ENCODE peak calls at places on chromosomes 12 and 14, in five cellular contexts. H is tibial artery; L is adipocyte; V is CD4-positive, alpha-beta memory T cell; X is right atrium auricular region. G is an unnamed sample.

GRCh38 chr12:65675141-65675621 is 149.1 kb upstream of the HMGA2 start:
- DNase-seq in H (no peak), L (peak; percentile 26), V (no peak), X (no peak), G (no peak)

GRCh38 chr14:51677276-51677675 is 25.6 kb downstream of the FRMD6 start:
- DNase-seq in H (no peak), L (peak; percentile 89), V (no peak), X (no peak), G (no peak)

GRCh38 chr12:121915841-121916321 is 2.5 kb upstream of the CFAP251 start:
- DNase-seq in H (no peak), L (no peak), V (no peak), X (no peak), G (no peak)

GRCh38 chr14:104431929-104432541 is 147.5 kb upstream of the C14orf180 start:
- DNase-seq in H (no peak), L (no peak), V (no peak), X (peak; percentile 21), G (no peak)

GRCh38 chr14:99166506-99166905 is 105.5 kb downstream of the BCL11B start:
- DNase-seq in H (no peak), L (no peak), V (no peak), X (no peak), G (no peak)

GRCh38 chr14:46902837-46903236 is 251.3 kb upstream of the RPL10L start:
- DNase-seq in H (no peak), L (no peak), V (no peak), X (no peak), G (no peak)

GRCh38 chr12:38258411-38258810 is 58.2 kb upstream of the ALG10B start:
- DNase-seq in H (no peak), L (no peak), V (no peak), X (no peak), G (no peak)

GRCh38 chr14:65415613-65416012 is 3.1 kb downstream of the FUT8 start:
- DNase-seq in H (no peak), L (no peak), V (no peak), X (no peak), G (no peak)

GRCh38 chr12:124125472-124125871 is 152.5 kb downstream of the ZNF664 start:
- DNase-seq in H (no peak), L (no peak), V (no peak), X (no peak), G (no peak)

GRCh38 chr12:66241061-66242043 is 52.3 kb downstream of the IRAK3 start:
- DNase-seq in H (no peak), L (peak; percentile 88), V (no peak), X (no peak), G (no peak)

GRCh38 chr14:68633131-68633991 is 159.5 kb downstream of the ZFP36L1 start:
- DNase-seq in H (peak; percentile 62), L (no peak), V (no peak), X (no peak), G (no peak)

GRCh38 chr12:51850081-51850932 is 1.8 kb upstream of the FIGNL2 start:
- DNase-seq in H (no peak), L (no peak), V (no peak), X (no peak), G (no peak)

GRCh38 chr12:124764451-124764850 is 99.2 kb downstream of the SCARB1 start:
- DNase-seq in H (no peak), L (peak; percentile 83), V (no peak), X (no peak), G (no peak)

GRCh38 chr12:132873724-132874123 is 13.7 kb downstream of the CHFR start:
- DNase-seq in H (no peak), L (no peak), V (no peak), X (no peak), G (no peak)

GRCh38 chr14:34018564-34019244 is 67.8 kb upstream of the EGLN3 start:
- DNase-seq in H (no peak), L (peak; percentile 8), V (no peak), X (peak; percentile 81), G (no peak)

GRCh38 chr14:105197274-105197673 is 16.2 kb upstream of the NUDT14 start:
- DNase-seq in H (no peak), L (peak; percentile 74), V (no peak), X (peak; percentile 71), G (no peak)

DNA sequence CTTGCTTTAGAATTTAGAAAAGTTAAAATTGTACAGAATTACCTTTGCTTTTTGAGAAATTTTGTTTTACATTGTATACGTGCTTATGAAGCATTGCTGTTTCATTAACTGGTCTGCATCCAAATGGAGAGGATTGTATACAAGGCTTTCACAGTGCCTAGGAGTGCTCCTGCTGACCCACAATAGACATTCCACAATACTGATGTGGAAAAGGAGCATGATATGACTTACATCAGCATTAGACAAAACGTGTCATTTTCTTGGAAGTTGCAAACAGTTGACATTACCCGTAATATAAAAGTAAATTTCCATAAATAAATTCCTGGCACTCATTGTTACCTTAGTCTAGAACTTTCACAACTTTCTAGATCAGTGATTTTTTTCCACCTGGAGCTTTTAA is 1.9 kb downstream of the PRKD1 start:
- DNase-seq in H (no peak), L (peak; percentile 36), V (no peak), X (no peak), G (no peak)
- H3K4me3 ChIP-seq in H (peak overlapping the region; percentile 64), L (peak overlapping the region; percentile 89), V (no peak overlapping the region), X (no peak overlapping the region), G (no peak overlapping the region)

GRCh38 chr12:117013726-117014125 is 85.5 kb downstream of the TESC start:
- DNase-seq in H (no peak), L (no peak), V (no peak), X (no peak), G (no peak)
- H3K9me3 ChIP-seq in H (peaks cover 12% of the 10 kb centered on the region), L (peaks cover 21% of the 10 kb centered on the region), V (peaks cover 4% of the 10 kb centered on the region), X (no peaks in the 10 kb centered on the region), G (peaks cover 11% of the 10 kb centered on the region)

GRCh38 chr14:54652188-54652889 is 85.4 kb downstream of the SAMD4A start:
- DNase-seq in H (peak; percentile 93), L (peak; percentile 98), V (no peak), X (peak; percentile 94), G (peak; percentile 46)
- H3K4me3 ChIP-seq in H (peak overlapping the region; percentile 27), L (peak overlapping the region; percentile 81), V (no peak overlapping the region), X (peak overlapping the region; percentile 15), G (no peak overlapping the region)

GRCh38 chr12:91877461-91878230 is 268.0 kb downstream of the BTG1 start:
- DNase-seq in H (no peak), L (no peak), V (peak; percentile 37), X (no peak), G (no peak)
- H3K9me3 ChIP-seq in H (no peaks in the 10 kb centered on the region), L (no peaks in the 10 kb centered on the region), V (no peaks in the 10 kb centered on the region), X (no peaks in the 10 kb centered on the region), G (no peaks in the 10 kb centered on the region)

GRCh38 chr12:83691730-83692129 is 1005.0 kb downstream of the TMTC2 start:
- DNase-seq in H (no peak), L (no peak), V (no peak), X (no peak), G (no peak)
- H3K4me3 ChIP-seq in H (no peak overlapping the region), L (no peak overlapping the region), V (no peak overlapping the region), X (no peak overlapping the region), G (no peak overlapping the region)